ENCODE peak calls at places on chromosomes 3 and 15, in four cellular contexts. J is activated CD4-positive, alpha-beta T cell treated with anti-CD3 and anti-CD28 coated beads, Interleukin-2, amount 50 U/mL, for 24 hours; C is activated T-helper 1 cell treated with anti-CD3 and anti-CD28 coated beads, Interleukin-2, amount 50 U/mL, for 16 hours; X is T-helper 9 cell. F is an unnamed sample.
A peak's percentile ranks its signal among the peaks of the same experiment; 100 is the strongest.

GRCh38 chr15:84400820-84401219 is 165.2 kb downstream of the GOLGA6L4 start:
- DNase-seq in J (no peak), C (no peak), X (no peak), F (no peak)

GRCh38 chr15:98331676-98332075 is 316.7 kb upstream of the IGF1R start:
- DNase-seq in J (no peak), C (no peak), X (no peak), F (no peak)

GRCh38 chr3:112685956-112686355 is 45.0 kb upstream of the CCDC80 start:
- DNase-seq in J (no peak), C (no peak), X (no peak), F (no peak)

GRCh38 chr3:152909180-152909883 is 74.4 kb downstream of the P2RY1 start:
- DNase-seq in J (no peak), C (no peak), X (no peak), F (no peak)

GRCh38 chr15:64894395-64895056 is 17.2 kb upstream of the ANKDD1A start:
- DNase-seq in J (peak; percentile 49), C (peak; percentile 58), X (peak; percentile 72), F (peak; percentile 79)

GRCh38 chr3:1087066-1087555 is 5.7 kb upstream of the CNTN6 start:
- DNase-seq in J (no peak), C (no peak), X (no peak), F (no peak)

GRCh38 chr3:188946837-188947236 is 224.9 kb upstream of the TPRG1 start:
- DNase-seq in J (no peak), C (no peak), X (no peak), F (no peak)

GRCh38 chr15:26771917-26772587 is 814 bp downstream of the GABRB3 start:
- DNase-seq in J (no peak), C (no peak), X (no peak), F (no peak)

GRCh38 chr15:72916939-72917338 is 133.4 kb upstream of the ADPGK start:
- DNase-seq in J (no peak), C (no peak), X (no peak), F (no peak)

GRCh38 chr15:101267320-101268104 is 9.8 kb downstream of the SELENOS start:
- DNase-seq in J (no peak), C (no peak), X (no peak), F (no peak)

GRCh38 chr3:146470424-146470990 is 1.1 kb upstream of the PLSCR2 start:
- DNase-seq in J (no peak), C (no peak), X (no peak), F (no peak)

GRCh38 chr3:170726976-170727661 is 141.2 kb upstream of the SLC7A14 start:
- DNase-seq in J (no peak), C (no peak), X (no peak), F (no peak)